ENCODE peak calls at places on chromosomes 4 and X, in nine cellular contexts. B is GM23248; Z is activated CD4-positive, alpha-beta T cell treated with anti-CD3 and anti-CD28 coated beads, Interleukin-2, amount 10 ng/mL, durations not matched to agents 7 days and 5 days; S is DMS 273 treated with DMSO at 0.1 percent for 48 hours; R is GM03348; D is fibroblast of the aortic adventitia; G is GOT3; N is LoVo; J is aorta. T is an unnamed sample.

GRCh38 chr4:8156617-8157016 is 2.0 kb downstream of the ABLIM2 start:
- DNase-seq in B (no peak), Z (no peak), S (no peak), R (no peak), D (no peak), G (no peak), N (no peak), J (peak; percentile 53), T (no peak)

GRCh38 chr4:152106781-152107321 is 346.0 kb upstream of the GATB start:
- DNase-seq in B (peak; percentile 33), Z (no peak), S (peak; percentile 47), R (no peak), D (no peak), G (no peak), N (peak; percentile 26), J (no peak), T (no peak)

GRCh38 chr4:23956601-23957364 is 66.9 kb upstream of the PPARGC1A start:
- DNase-seq in B (peak; percentile 26), Z (no peak), S (no peak), R (no peak), D (no peak), G (no peak), N (no peak), J (no peak), T (no peak)

GRCh38 chrX:40090050-40090804 is 7.5 kb downstream of the BCOR start:
- DNase-seq in B (peak; percentile 49), Z (no peak), S (no peak), R (peak; percentile 38), D (no peak), G (no peak), N (no peak), J (peak; percentile 62), T (peak; percentile 28)

GRCh38 chrX:153731117-153731844 is 6.6 kb downstream of the ABCD1 start:
- DNase-seq in B (peak; percentile 35), Z (no peak), S (no peak), R (no peak), D (peak; percentile 38), G (no peak), N (no peak), J (no peak), T (no peak)

GRCh38 chrX:17595456-17596035 is 141.7 kb upstream of the SCML1 start:
- DNase-seq in B (peak; percentile 73), Z (no peak), S (no peak), R (peak; percentile 37), D (peak; percentile 42), G (no peak), N (peak; percentile 65), J (no peak), T (peak; percentile 35)

GRCh38 chr4:78075986-78076385 is 18.9 kb downstream of the FRAS1 start:
- DNase-seq in B (no peak), Z (no peak), S (no peak), R (no peak), D (no peak), G (no peak), N (no peak), J (no peak), T (no peak)

GRCh38 chr4:6225469-6225868 is 25.1 kb upstream of the JAKMIP1 start:
- DNase-seq in B (peak; percentile 43), Z (peak; percentile 41), S (no peak), R (peak; percentile 46), D (peak; percentile 13), G (no peak), N (peak; percentile 10), J (no peak), T (no peak)

GRCh38 chr4:55157559-55158277 is 32.3 kb upstream of the KDR start:
- DNase-seq in B (peak; percentile 31), Z (no peak), S (no peak), R (peak; percentile 29), D (no peak), G (no peak), N (no peak), J (no peak), T (no peak)

GRCh38 chr4:78776729-78777555 is 792 bp downstream of the BMP2K start:
- DNase-seq in B (peak; percentile 90), Z (peak; percentile 33), S (no peak), R (peak; percentile 70), D (peak; percentile 60), G (no peak), N (peak; percentile 46), J (peak; percentile 60), T (peak; percentile 30)

GRCh38 chr4:145716200-145716599 is 36.3 kb downstream of the C4orf51 start:
- DNase-seq in B (peak; percentile 66), Z (no peak), S (peak; percentile 19), R (peak; percentile 46), D (peak; percentile 48), G (no peak), N (no peak), J (no peak), T (no peak)

GRCh38 chr4:124459922-124460301 is 252.6 kb downstream of the ANKRD50 start:
- DNase-seq in B (peak; percentile 32), Z (no peak), S (no peak), R (no peak), D (no peak), G (no peak), N (no peak), J (no peak), T (no peak)

GRCh38 chr4:159077702-159078495 is 25.0 kb upstream of the RAPGEF2 start:
- DNase-seq in B (no peak), Z (no peak), S (peak; percentile 28), R (no peak), D (no peak), G (no peak), N (peak; percentile 55), J (no peak), T (no peak)

GRCh38 chr4:150078996-150079581 is 844 bp downstream of the DCLK2 start:
- DNase-seq in B (peak; percentile 72), Z (peak; percentile 24), S (no peak), R (peak; percentile 65), D (peak; percentile 30), G (no peak), N (peak; percentile 7), J (peak; percentile 62), T (peak; percentile 51)

GRCh38 chrX:94633237-94633636 is 959.2 kb downstream of the FAM133A start:
- DNase-seq in B (no peak), Z (no peak), S (no peak), R (no peak), D (no peak), G (no peak), N (no peak), J (no peak), T (no peak)

GRCh38 chr4:94508841-94509240 is 57.1 kb downstream of the PDLIM5 start:
- DNase-seq in B (peak; percentile 42), Z (no peak), S (no peak), R (peak; percentile 15), D (peak; percentile 30), G (no peak), N (no peak), J (no peak), T (no peak)

GRCh38 chr4:188008377-188008776 is 12.8 kb downstream of the ZFP42 start:
- DNase-seq in B (peak; percentile 4), Z (no peak), S (peak; percentile 5), R (peak; percentile 34), D (no peak), G (no peak), N (peak; percentile 30), J (no peak), T (no peak)

GRCh38 chr4:38133711-38134480 is 173.7 kb downstream of the PTTG2 start:
- DNase-seq in B (peak; percentile 29), Z (no peak), S (no peak), R (no peak), D (no peak), G (no peak), N (no peak), J (no peak), T (no peak)

GRCh38 chr4:127586922-127587571 is 45.7 kb upstream of the INTU start:
- DNase-seq in B (peak; percentile 53), Z (peak; percentile 7), S (no peak), R (peak; percentile 39), D (peak; percentile 33), G (no peak), N (peak; percentile 33), J (no peak), T (peak; percentile 14)

GRCh38 chr4:172153694-172154093 is 340.5 kb downstream of the GALNTL6 start:
- DNase-seq in B (no peak), Z (no peak), S (no peak), R (no peak), D (no peak), G (no peak), N (no peak), J (no peak), T (no peak)

GRCh38 chrX:17440258-17440657 is 65.3 kb downstream of the NHS start:
- DNase-seq in B (no peak), Z (no peak), S (no peak), R (no peak), D (no peak), G (no peak), N (no peak), J (no peak), T (no peak)

GRCh38 chr4:87853108-87853507 is 20.3 kb downstream of the MEPE start:
- DNase-seq in B (peak; percentile 64), Z (peak; percentile 14), S (peak; percentile 5), R (peak; percentile 52), D (peak; percentile 80), G (no peak), N (peak; percentile 63), J (no peak), T (no peak)

GRCh38 chr4:3217771-3218170 is 31.2 kb upstream of the MSANTD1 start:
- DNase-seq in B (no peak), Z (no peak), S (no peak), R (no peak), D (no peak), G (no peak), N (no peak), J (peak; percentile 36), T (no peak)

T was measured in Calu3.